ENCODE peak calls at places on chromosomes 3 and 15, in eight cellular contexts. U, C, O, R, F, A, B and W are unnamed samples.

GRCh38 chr3:65895084-65895483 is 143.6 kb downstream of the MAGI1 start:
- DNase-seq in C (no peak), U (no peak), F (no peak), R (no peak), B (no peak), O (no peak), A (no peak), W (no peak)

GRCh38 chr3:14522129-14522691 is 17.9 kb downstream of the GRIP2 start:
- DNase-seq in O (no peak), C (no peak), R (no peak), U (no peak), B (no peak), A (no peak), F (no peak), W (no peak)

GRCh38 chr3:135084976-135085375 is 289.9 kb downstream of the EPHB1 start:
- DNase-seq in F (no peak), A (no peak), B (no peak), O (no peak), R (no peak), C (no peak), U (peak), W (no peak)

GRCh38 chr3:9244495-9245183 is 4.8 kb downstream of the SRGAP3 start:
- DNase-seq in R (no peak), U (no peak), A (no peak), F (no peak), O (no peak), B (no peak), C (no peak), W (no peak)

GRCh38 chr15:73753250-73754130 is at the start of gene INSYN1:
- DNase-seq in O (no peak), U (peak), A (no peak), F (no peak), B (no peak), C (peak), R (no peak), W (peak)

GRCh38 chr3:55488398-55489055 is 1.4 kb upstream of the WNT5A start:
- DNase-seq in R (peak), O (peak), U (peak), B (peak), C (peak), A (no peak), F (no peak), W (peak)

GRCh38 chr15:32041294-32041693 is 11.0 kb downstream of the CHRNA7 start:
- DNase-seq in B (no peak), O (no peak), A (no peak), R (no peak), F (no peak), U (no peak), C (no peak), W (no peak)

GRCh38 chr3:160187288-160187687 is 37.9 kb upstream of the C3orf80 start:
- DNase-seq in B (no peak), O (no peak), F (no peak), R (no peak), C (no peak), U (no peak), A (no peak), W (no peak)

GRCh38 chr3:71332813-71333212 is 250.7 kb downstream of the FOXP1 start:
- DNase-seq in A (no peak), R (no peak), U (no peak), B (no peak), F (no peak), C (no peak), O (no peak), W (no peak)

GRCh38 chr3:138154534-138154933 is 20.2 kb downstream of the DBR1 start:
- DNase-seq in B (no peak), U (no peak), F (no peak), A (no peak), C (no peak), O (no peak), R (no peak), W (no peak)

GRCh38 chr3:39808467-39809180 is 785 bp upstream of the MYRIP start:
- DNase-seq in C (no peak), U (peak), F (no peak), A (no peak), B (no peak), O (no peak), R (no peak), W (no peak)

GRCh38 chr3:60226907-60227306 is 1024.3 kb downstream of the FHIT start:
- DNase-seq in O (no peak), U (peak), C (no peak), B (no peak), R (no peak), F (no peak), A (no peak), W (no peak)

GRCh38 chr3:195065142-195065863 is 205.7 kb downstream of the XXYLT1 start:
- DNase-seq in F (no peak), C (no peak), A (no peak), B (no peak), R (no peak), O (no peak), U (no peak), W (no peak)

GRCh38 chr3:131221731-131222130 is 159.8 kb upstream of the NUDT16 start:
- DNase-seq in R (no peak), C (peak), U (peak), A (no peak), O (peak), F (no peak), B (peak), W (no peak)

GRCh38 chr15:55703873-55704285 is 39.1 kb downstream of the PRTG start:
- DNase-seq in B (no peak), A (no peak), U (peak), R (no peak), C (no peak), F (no peak), O (no peak), W (no peak)

GRCh38 chr3:3675801-3676200 is 123.4 kb upstream of the LRRN1 start:
- DNase-seq in U (no peak), R (no peak), C (no peak), B (no peak), O (no peak), F (no peak), A (no peak), W (no peak)

GRCh38 chr3:190853464-190853863 is 9.0 kb downstream of the GMNC start:
- DNase-seq in B (no peak), A (no peak), O (no peak), C (no peak), F (no peak), R (no peak), U (no peak), W (no peak)

GRCh38 chr15:35885870-35886269 is 339.9 kb upstream of the DPH6 start:
- DNase-seq in C (no peak), F (no peak), O (no peak), R (no peak), U (no peak), B (no peak), A (no peak), W (no peak)

GRCh38 chr15:84715442-84716035 is 400 bp downstream of the SEC11A start:
- DNase-seq in R (no peak), A (peak), B (no peak), F (no peak), U (peak), C (peak), O (no peak), W (no peak)

GRCh38 chr3:38599886-38600285 is 49.6 kb downstream of the SCN5A start:
- DNase-seq in A (no peak), O (no peak), F (no peak), U (no peak), B (no peak), R (no peak), C (no peak), W (no peak)

GRCh38 chr15:55402707-55403106 is 5.5 kb downstream of the CCPG1 start:
- DNase-seq in A (no peak), U (no peak), R (no peak), O (no peak), B (no peak), C (no peak), F (no peak), W (no peak)

GRCh38 chr15:84928843-84929168 is 44.3 kb downstream of the SLC28A1 start:
- DNase-seq in R (no peak), O (no peak), B (no peak), C (no peak), U (no peak), F (no peak), A (no peak), W (no peak)

GRCh38 chr3:86973440-86973839 is 17.5 kb downstream of the VGLL3 start:
- DNase-seq in O (no peak), C (no peak), B (no peak), F (no peak), U (peak), A (no peak), R (no peak), W (no peak)

GRCh38 chr3:58585994-58586393 is 8.8 kb upstream of the FAM107A start:
- DNase-seq in U (peak), R (no peak), F (no peak), C (peak), B (no peak), A (no peak), O (no peak), W (no peak)

GRCh38 chr3:117036259-117036799 is 326.8 kb downstream of the TUSC7 start:
- DNase-seq in U (no peak), O (peak), B (peak), F (no peak), A (no peak), R (no peak), C (peak), W (no peak)

GRCh38 chr3:114221165-114221880 is 16.1 kb downstream of the ZNF80 start:
- DNase-seq in B (no peak), R (no peak), C (no peak), U (no peak), A (no peak), F (peak), O (no peak), W (no peak)

GRCh38 chr15:43879386-43880355 is 52.9 kb downstream of the WDR76 start:
- DNase-seq in R (no peak), A (no peak), O (no peak), U (no peak), C (no peak), F (no peak), B (no peak), W (no peak)

GRCh38 chr15:57500256-57500655 is 91.4 kb upstream of the MYZAP start:
- DNase-seq in O (no peak), U (peak), A (no peak), B (no peak), F (no peak), C (no peak), R (no peak), W (no peak)

GRCh38 chr3:14285526-14285925 is 106.9 kb downstream of the LSM3 start:
- DNase-seq in C (no peak), O (no peak), A (no peak), R (no peak), U (no peak), B (no peak), F (no peak), W (no peak)

GRCh38 chr3:127052121-127052561 is 69.2 kb downstream of the PLXNA1 start:
- DNase-seq in F (no peak), U (no peak), A (no peak), B (no peak), R (no peak), C (no peak), O (no peak), W (no peak)

GRCh38 chr3:133472242-133472641 is 72.4 kb downstream of the BFSP2 start:
- DNase-seq in O (no peak), A (no peak), F (no peak), R (no peak), C (no peak), U (no peak), B (no peak), W (no peak)

GRCh38 chr3:186427627-186428026 is 65.6 kb upstream of the DGKG start:
- DNase-seq in O (no peak), B (no peak), A (no peak), U (no peak), R (peak), F (no peak), C (peak), W (no peak)